ENCODE peak calls at places on chromosomes 6 and 20, in nine cellular contexts. Z, C, J, B, O, G, H, Q and P are unnamed samples.

GRCh38 chr6:91273729-91274128 is 686.9 kb upstream of the MAP3K7 start:
- DNase-seq in Z (no peak), C (no peak), J (no peak), B (no peak), O (no peak), G (no peak), H (no peak), Q (no peak), P (no peak)

GRCh38 chr20:64079273-64080012 is at the start of gene RGS19:
- DNase-seq in Z (peak), C (peak), J (peak), B (peak), O (no peak), G (peak), H (peak), Q (no peak), P (peak)

GRCh38 chr6:136775548-136775947 is 16.7 kb downstream of the MAP3K5 start:
- DNase-seq in Z (no peak), C (no peak), J (no peak), B (no peak), O (no peak), G (no peak), H (no peak), Q (peak), P (no peak)

GRCh38 chr20:45090481-45090880 is 10.4 kb downstream of the KCNS1 start:
- DNase-seq in Z (no peak), C (no peak), J (no peak), B (no peak), O (no peak), G (no peak), H (no peak), Q (no peak), P (no peak)

GRCh38 chr20:25291432-25292133 is 43.7 kb downstream of the PYGB start:
- DNase-seq in Z (no peak), C (no peak), J (no peak), B (no peak), O (no peak), G (no peak), H (no peak), Q (no peak), P (no peak)

GRCh38 chr20:4569092-4569491 is 152.6 kb upstream of the PRND start:
- DNase-seq in Z (no peak), C (no peak), J (no peak), B (no peak), O (no peak), G (no peak), H (no peak), Q (no peak), P (no peak)

GRCh38 chr20:13271977-13272975 is 51.2 kb downstream of the ISM1 start:
- DNase-seq in Z (no peak), C (no peak), J (no peak), B (no peak), O (no peak), G (no peak), H (no peak), Q (no peak), P (no peak)

GRCh38 chr6:37110455-37111155 is 59.3 kb upstream of the PIM1 start:
- DNase-seq in Z (no peak), C (no peak), J (no peak), B (no peak), O (no peak), G (no peak), H (no peak), Q (no peak), P (no peak)

GRCh38 chr6:15232836-15233510 is 12.9 kb upstream of the JARID2 start:
- DNase-seq in Z (no peak), C (peak), J (no peak), B (no peak), O (no peak), G (no peak), H (no peak), Q (no peak), P (no peak)

GRCh38 chr20:38842558-38842981 is 37.1 kb downstream of the PPP1R16B start:
- DNase-seq in Z (no peak), C (no peak), J (no peak), B (peak), O (no peak), G (no peak), H (peak), Q (no peak), P (no peak)

GRCh38 chr6:160919713-160920112 is 71.9 kb upstream of the MAP3K4 start:
- DNase-seq in Z (no peak), C (no peak), J (peak), B (no peak), O (peak), G (no peak), H (no peak), Q (peak), P (no peak)

GRCh38 chr20:54137115-54137514 is 36.7 kb downstream of the CYP24A1 start:
- DNase-seq in Z (no peak), C (no peak), J (no peak), B (no peak), O (no peak), G (no peak), H (no peak), Q (no peak), P (no peak)

GRCh38 chr6:7115452-7116223 is 7.9 kb downstream of the RREB1 start:
- DNase-seq in Z (no peak), C (no peak), J (no peak), B (no peak), O (no peak), G (no peak), H (no peak), Q (no peak), P (no peak)

GRCh38 chr6:13300649-13301590 is 27.4 kb downstream of the TBC1D7 start:
- DNase-seq in Z (no peak), C (no peak), J (no peak), B (no peak), O (no peak), G (no peak), H (no peak), Q (no peak), P (no peak)

GRCh38 chr20:60009826-60010616 is 51.8 kb downstream of the CDH26 start:
- DNase-seq in Z (no peak), C (no peak), J (no peak), B (no peak), O (no peak), G (no peak), H (no peak), Q (no peak), P (no peak)

GRCh38 chr6:56226946-56227879 is 20.2 kb downstream of the COL21A1 start:
- DNase-seq in Z (no peak), C (no peak), J (peak), B (no peak), O (peak), G (no peak), H (no peak), Q (peak), P (no peak)

GRCh38 chr6:33271098-33271607 is 523 bp downstream of the VPS52 start:
- DNase-seq in Z (no peak), C (no peak), J (peak), B (no peak), O (no peak), G (no peak), H (no peak), Q (no peak), P (no peak)

GRCh38 chr20:10185741-10186558 is 32.7 kb upstream of the SNAP25 start:
- DNase-seq in Z (no peak), C (no peak), J (no peak), B (no peak), O (no peak), G (no peak), H (no peak), Q (no peak), P (no peak)

GRCh38 chr20:3781153-3781910 is at the start of gene SPEF1:
- DNase-seq in Z (peak), C (no peak), J (peak), B (peak), O (peak), G (peak), H (no peak), Q (peak), P (no peak)

GRCh38 chr20:20395856-20396600 is 28.1 kb downstream of the INSM1 start:
- DNase-seq in Z (no peak), C (no peak), J (no peak), B (no peak), O (no peak), G (no peak), H (no peak), Q (no peak), P (no peak)

GRCh38 chr6:2862712-2863174 is 21.1 kb upstream of the SERPINB1 start:
- DNase-seq in Z (no peak), C (no peak), J (no peak), B (no peak), O (no peak), G (no peak), H (no peak), Q (no peak), P (no peak)

GRCh38 chr6:13535306-13535705 is 39.1 kb upstream of the SIRT5 start:
- DNase-seq in Z (no peak), C (no peak), J (no peak), B (no peak), O (no peak), G (no peak), H (no peak), Q (no peak), P (no peak)

GRCh38 chr20:24523661-24524060 is 54.2 kb downstream of the SYNDIG1 start:
- DNase-seq in Z (no peak), C (no peak), J (no peak), B (no peak), O (no peak), G (no peak), H (no peak), Q (no peak), P (no peak)

GRCh38 chr20:3672864-3673550 is 8.8 kb downstream of the ADAM33 start:
- DNase-seq in Z (no peak), C (no peak), J (no peak), B (no peak), O (no peak), G (no peak), H (no peak), Q (no peak), P (no peak)

GRCh38 chr6:17905611-17906592 is 81.5 kb downstream of the KIF13A start:
- DNase-seq in Z (no peak), C (no peak), J (peak), B (no peak), O (no peak), G (no peak), H (no peak), Q (peak), P (no peak)

GRCh38 chr6:166637806-166638458 is 10.9 kb upstream of the RPS6KA2 start:
- DNase-seq in Z (no peak), C (no peak), J (no peak), B (no peak), O (no peak), G (no peak), H (no peak), Q (no peak), P (no peak)

GRCh38 chr6:15079288-15079817 is 166.5 kb upstream of the JARID2 start:
- DNase-seq in Z (no peak), C (no peak), J (no peak), B (no peak), O (no peak), G (no peak), H (no peak), Q (no peak), P (no peak)

GRCh38 chr6:41445268-41445667 is 100.9 kb upstream of the FOXP4 start:
- DNase-seq in Z (no peak), C (no peak), J (no peak), B (no peak), O (no peak), G (no peak), H (no peak), Q (no peak), P (no peak)

GRCh38 chr6:39901116-39901655 is 33.1 kb downstream of the MOCS1 start:
- DNase-seq in Z (no peak), C (no peak), J (no peak), B (no peak), O (no peak), G (peak), H (no peak), Q (no peak), P (peak)

GRCh38 chr6:161949531-161949930 is 675.7 kb upstream of the AGPAT4 start:
- DNase-seq in Z (no peak), C (no peak), J (no peak), B (no peak), O (no peak), G (no peak), H (no peak), Q (no peak), P (no peak)

GRCh38 chr6:137680678-137681346 is 186.2 kb upstream of the TNFAIP3 start:
- DNase-seq in Z (no peak), C (no peak), J (peak), B (no peak), O (no peak), G (no peak), H (no peak), Q (no peak), P (no peak)

GRCh38 chr6:34680802-34681515 is 15.6 kb downstream of the ILRUN start:
- DNase-seq in Z (no peak), C (no peak), J (peak), B (peak), O (no peak), G (no peak), H (no peak), Q (no peak), P (no peak)